ENCODE peak calls at places on chromosomes 7 and 10, in ten cellular contexts. D, I, R, Z, Q, C, A, W, O and L are unnamed samples.

GRCh38 chr7:121328508-121329459 is at the start of gene WNT16:
- DNase-seq in D (no peak), I (no peak), R (no peak), Z (no peak), Q (no peak), C (no peak), A (no peak), W (no peak), O (no peak), L (no peak)

GRCh38 chr10:131840788-131841118 is 60.1 kb upstream of the PPP2R2D start:
- DNase-seq in D (no peak), I (no peak), R (no peak), Z (no peak), Q (no peak), C (no peak), A (no peak), W (no peak), O (peak; percentile 5), L (no peak)

GRCh38 chr7:24716480-24717246 is 40.6 kb downstream of the GSDME start:
- DNase-seq in D (no peak), I (no peak), R (no peak), Z (no peak), Q (no peak), C (no peak), A (no peak), W (peak; percentile 18), O (no peak), L (no peak)

GRCh38 chr7:36986429-36987362 is 262.4 kb upstream of the AOAH start:
- DNase-seq in D (peak; percentile 82), I (peak; percentile 7), R (peak; percentile 54), Z (peak; percentile 46), Q (no peak), C (peak; percentile 34), A (peak; percentile 73), W (peak; percentile 68), O (peak; percentile 67), L (peak; percentile 28)

GRCh38 chr10:84205049-84205852 is 10.9 kb downstream of the CDHR1 start:
- DNase-seq in D (peak; percentile 40), I (peak; percentile 38), R (peak; percentile 39), Z (peak; percentile 65), Q (no peak), C (no peak), A (peak; percentile 76), W (no peak), O (peak; percentile 84), L (peak; percentile 46)

GRCh38 chr7:155093586-155093985 is 23.5 kb downstream of the HTR5A start:
- DNase-seq in D (no peak), I (no peak), R (no peak), Z (no peak), Q (no peak), C (no peak), A (no peak), W (no peak), O (no peak), L (no peak)

GRCh38 chr7:155938129-155938528 is 125.9 kb upstream of the SHH start:
- DNase-seq in D (no peak), I (no peak), R (no peak), Z (no peak), Q (no peak), C (no peak), A (no peak), W (no peak), O (no peak), L (no peak)

GRCh38 chr10:116730464-116731260 is 11.7 kb downstream of the HSPA12A start:
- DNase-seq in D (no peak), I (no peak), R (no peak), Z (no peak), Q (no peak), C (no peak), A (no peak), W (no peak), O (no peak), L (no peak)

GRCh38 chr7:99379043-99379577 is 4.6 kb downstream of the ARPC1B start:
- DNase-seq in D (no peak), I (no peak), R (peak; percentile 97), Z (peak; percentile 55), Q (peak; percentile 55), C (peak; percentile 46), A (peak; percentile 71), W (peak; percentile 86), O (peak; percentile 56), L (peak; percentile 82)

GRCh38 chr7:112995091-112995824 is 91.4 kb downstream of the GPR85 start:
- DNase-seq in D (no peak), I (no peak), R (no peak), Z (no peak), Q (no peak), C (peak; percentile 18), A (no peak), W (no peak), O (no peak), L (no peak)

GRCh38 chr10:43216931-43217562 is 49.8 kb downstream of the RASGEF1A start:
- DNase-seq in D (no peak), I (no peak), R (no peak), Z (no peak), Q (no peak), C (no peak), A (no peak), W (no peak), O (no peak), L (no peak)

GRCh38 chr7:50069613-50070012 is 23.4 kb downstream of the ZPBP start:
- DNase-seq in D (peak; percentile 30), I (no peak), R (no peak), Z (no peak), Q (no peak), C (no peak), A (peak; percentile 26), W (no peak), O (peak; percentile 63), L (no peak)

GRCh38 chr10:61984803-61985418 is 83.4 kb downstream of the ARID5B start:
- DNase-seq in D (no peak), I (no peak), R (no peak), Z (no peak), Q (no peak), C (no peak), A (no peak), W (no peak), O (no peak), L (no peak)

GRCh38 chr10:60853107-60853506 is 74.8 kb downstream of the CDK1 start:
- DNase-seq in D (no peak), I (no peak), R (no peak), Z (no peak), Q (no peak), C (no peak), A (no peak), W (no peak), O (no peak), L (no peak)

GRCh38 chr7:98081351-98081750 is 25.3 kb upstream of the LMTK2 start:
- DNase-seq in D (no peak), I (no peak), R (no peak), Z (no peak), Q (no peak), C (no peak), A (no peak), W (no peak), O (no peak), L (no peak)

GRCh38 chr7:1345796-1346532 is 113.3 kb downstream of the UNCX start:
- DNase-seq in D (no peak), I (no peak), R (no peak), Z (no peak), Q (no peak), C (no peak), A (no peak), W (no peak), O (no peak), L (no peak)

GRCh38 chr10:12709516-12709915 is 292.0 kb downstream of the CCDC3 start:
- DNase-seq in D (no peak), I (no peak), R (peak; percentile 52), Z (no peak), Q (no peak), C (no peak), A (peak; percentile 44), W (no peak), O (no peak), L (no peak)

GRCh38 chr10:23891301-23891700 is 317.6 kb upstream of the KIAA1217 start:
- DNase-seq in D (no peak), I (no peak), R (no peak), Z (no peak), Q (no peak), C (no peak), A (no peak), W (no peak), O (no peak), L (no peak)

GRCh38 chr7:27992755-27993478 is 187.7 kb downstream of the JAZF1 start:
- DNase-seq in D (no peak), I (no peak), R (no peak), Z (no peak), Q (no peak), C (no peak), A (no peak), W (no peak), O (no peak), L (no peak)

GRCh38 chr10:84525120-84525806 is 196.9 kb downstream of the CCSER2 start:
- DNase-seq in D (no peak), I (no peak), R (peak; percentile 97), Z (no peak), Q (no peak), C (no peak), A (no peak), W (no peak), O (no peak), L (no peak)

GRCh38 chr7:12961910-12962309 is 274.5 kb downstream of the ARL4A start:
- DNase-seq in D (no peak), I (no peak), R (no peak), Z (no peak), Q (no peak), C (no peak), A (no peak), W (no peak), O (no peak), L (no peak)

GRCh38 chr7:20152511-20152910 is 64.7 kb downstream of the MACC1 start:
- DNase-seq in D (no peak), I (no peak), R (no peak), Z (no peak), Q (no peak), C (peak; percentile 17), A (peak; percentile 4), W (no peak), O (no peak), L (no peak)

GRCh38 chr10:73838827-73839226 is 27.4 kb upstream of the NDST2 start:
- DNase-seq in D (no peak), I (no peak), R (no peak), Z (no peak), Q (no peak), C (no peak), A (peak; percentile 65), W (no peak), O (no peak), L (no peak)

GRCh38 chr7:28711096-28711495 is 247.0 kb downstream of the TRIL start:
- DNase-seq in D (no peak), I (no peak), R (no peak), Z (no peak), Q (no peak), C (no peak), A (no peak), W (no peak), O (no peak), L (no peak)

GRCh38 chr10:53045315-53045714 is 272.7 kb upstream of the MBL2 start:
- DNase-seq in D (no peak), I (no peak), R (no peak), Z (no peak), Q (no peak), C (no peak), A (no peak), W (no peak), O (no peak), L (no peak)

GRCh38 chr10:50275650-50276235 is 24.4 kb upstream of the ASAH2 start:
- DNase-seq in D (peak; percentile 57), I (no peak), R (peak; percentile 39), Z (no peak), Q (no peak), C (no peak), A (peak; percentile 11), W (no peak), O (peak; percentile 49), L (peak; percentile 27)

GRCh38 chr7:81956520-81956919 is 186.7 kb upstream of the HGF start:
- DNase-seq in D (peak; percentile 9), I (no peak), R (peak; percentile 52), Z (no peak), Q (no peak), C (no peak), A (peak; percentile 3), W (no peak), O (no peak), L (peak; percentile 79)

GRCh38 chr10:96850825-96851224 is 18.7 kb downstream of the LCOR start:
- DNase-seq in D (no peak), I (no peak), R (no peak), Z (no peak), Q (no peak), C (peak; percentile 50), A (peak; percentile 68), W (no peak), O (no peak), L (no peak)